ENCODE peak calls at places on chromosomes 12 and 14, in five cellular contexts. F, P, G, E and N are unnamed samples.

GRCh38 chr12:56957229-56958052 is at the start of gene RDH16:
- DNase-seq in P (no peak), E (peak), G (no peak), F (no peak), N (no peak)

GRCh38 chr12:102763016-102763415 is 154.0 kb downstream of the PAH start:
- DNase-seq in F (no peak), G (no peak), P (no peak), E (no peak), N (no peak)

GRCh38 chr12:88628856-88629509 is 48.7 kb upstream of the KITLG start:
- DNase-seq in P (peak), G (no peak), F (no peak), E (no peak), N (no peak)

GRCh38 chr12:91967590-91967989 is 178.1 kb downstream of the BTG1 start:
- DNase-seq in E (no peak), P (no peak), G (no peak), F (no peak), N (no peak)

GRCh38 chr12:117092886-117093285 is 6.3 kb downstream of the TESC start:
- DNase-seq in P (no peak), F (no peak), E (no peak), G (no peak), N (no peak)

GRCh38 chr12:32755654-32756475 is at the start of gene YARS2:
- DNase-seq in G (peak), P (peak), E (peak), F (peak), N (peak)

GRCh38 chr14:77024171-77024627 is 4.3 kb downstream of the IRF2BPL start:
- DNase-seq in P (no peak), F (no peak), G (peak), E (no peak), N (no peak)

GRCh38 chr14:33909380-33910084 is 41.3 kb downstream of the EGLN3 start:
- DNase-seq in E (no peak), G (no peak), F (no peak), P (no peak), N (no peak)

GRCh38 chr12:32148372-32148771 is 41.7 kb downstream of the BICD1 start:
- DNase-seq in E (no peak), P (no peak), G (no peak), F (no peak), N (no peak)

GRCh38 chr12:26648584-26648983 is 184.4 kb downstream of the ITPR2 start:
- DNase-seq in E (no peak), G (peak), F (no peak), P (peak), N (no peak)

GRCh38 chr14:21044106-21044618 is 2.0 kb downstream of the RNASE7 start:
- DNase-seq in E (no peak), F (no peak), P (no peak), G (no peak), N (no peak)

GRCh38 chr12:19837543-19837942 is 398.3 kb downstream of the AEBP2 start:
- DNase-seq in G (no peak), E (no peak), F (no peak), P (no peak), N (no peak)

GRCh38 chr14:78170203-78170602 is at the start of gene NRXN3:
- DNase-seq in E (no peak), G (no peak), P (no peak), F (no peak), N (no peak)

GRCh38 chr12:2390850-2391390 is 338.1 kb downstream of the CACNA1C start:
- DNase-seq in F (no peak), G (no peak), P (no peak), E (no peak), N (no peak)

GRCh38 chr14:65167072-65167645 is 64.8 kb upstream of the MAX start:
- DNase-seq in P (no peak), G (no peak), F (no peak), E (no peak), N (no peak)

GRCh38 chr12:6666211-6666610 is 3.3 kb upstream of the ING4 start:
- DNase-seq in P (no peak), E (no peak), F (no peak), G (no peak), N (no peak)

GRCh38 chr14:36485773-36486172 is 34.3 kb downstream of the NKX2-1 start:
- DNase-seq in G (no peak), P (no peak), E (no peak), F (no peak), N (no peak)

GRCh38 chr14:102297436-102298170 is 7.4 kb downstream of the MOK start:
- DNase-seq in P (no peak), G (no peak), F (no peak), E (no peak), N (no peak)

GRCh38 chr14:102293784-102294183 is 11.2 kb downstream of the MOK start:
- DNase-seq in F (no peak), P (no peak), E (no peak), G (peak), N (no peak)

GRCh38 chr14:102292446-102292845 is 12.5 kb downstream of the MOK start:
- DNase-seq in G (no peak), P (no peak), F (no peak), E (no peak), N (no peak)

GRCh38 chr14:102295301-102295700 is 9.7 kb downstream of the MOK start:
- DNase-seq in P (no peak), G (peak), F (no peak), E (no peak), N (no peak)
- TF ChIP-seq CTCF in P (peak), G (peak), F (no peak), E (no peak), N (no peak)

DNA sequence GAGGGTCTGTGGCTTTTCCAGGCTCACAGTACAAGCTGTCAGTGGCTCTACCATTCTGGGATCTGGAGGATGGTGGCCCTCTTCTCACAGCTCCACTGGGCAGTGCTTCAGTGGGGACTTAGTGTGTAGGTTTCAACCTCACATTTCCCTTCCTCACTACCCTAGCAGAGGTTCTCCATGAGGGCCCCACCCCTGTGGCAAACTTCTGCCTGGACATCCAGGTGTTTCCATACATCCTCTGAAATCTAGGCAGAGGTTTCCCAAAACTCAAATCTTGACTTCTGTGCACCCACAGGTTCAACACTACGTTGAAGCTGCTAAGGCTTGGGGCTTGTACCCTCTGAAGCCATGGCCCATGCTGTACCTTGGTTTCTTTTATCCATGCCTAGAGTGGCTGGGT is 40.3 kb downstream of the KTN1 start:
- DNase-seq in P (no peak), E (no peak), G (no peak), F (no peak), N (no peak)
- H3K4me3 ChIP-seq in P (no peak), E (no peak), G (no peak), F (no peak), N (no peak)

DNA sequence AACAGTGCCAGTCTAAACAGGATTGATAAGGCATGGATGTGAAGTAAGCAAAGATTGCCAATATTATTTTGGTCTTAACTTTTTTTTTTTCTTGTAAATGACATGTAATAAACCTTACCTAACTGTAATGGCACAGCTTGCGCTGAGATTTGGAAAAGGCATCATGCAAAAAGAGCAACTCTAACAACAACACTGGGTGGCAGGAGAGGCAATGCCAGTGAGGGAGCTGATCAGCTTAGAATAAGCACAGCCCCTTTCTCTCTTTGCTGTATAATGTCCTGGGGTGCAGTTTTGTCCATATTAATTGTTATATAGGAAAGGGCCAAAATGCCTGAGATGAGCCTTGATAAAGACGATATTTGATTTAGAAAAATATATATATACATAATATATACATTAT is 1589.7 kb upstream of the FLRT2 start:
- DNase-seq in F (no peak), E (no peak), G (peak), P (no peak), N (no peak)
- TF ChIP-seq CTCF in F (no peak), E (no peak), G (peak), P (no peak), N (no peak)

GRCh38 chr12:119308743-119309456 is 25.6 kb upstream of the CCDC60 start:
- DNase-seq in F (no peak), E (no peak), G (no peak), P (no peak), N (no peak)

GRCh38 chr12:119307747-119308146 is 26.8 kb upstream of the CCDC60 start:
- DNase-seq in E (no peak), F (no peak), G (no peak), P (no peak), N (no peak)

GRCh38 chr12:119314290-119314689 is 20.2 kb upstream of the CCDC60 start:
- DNase-seq in F (no peak), P (no peak), G (no peak), E (no peak), N (no peak)

GRCh38 chr12:119312904-119313303 is 21.6 kb upstream of the CCDC60 start:
- DNase-seq in P (no peak), E (no peak), G (no peak), F (no peak), N (no peak)

DNA sequence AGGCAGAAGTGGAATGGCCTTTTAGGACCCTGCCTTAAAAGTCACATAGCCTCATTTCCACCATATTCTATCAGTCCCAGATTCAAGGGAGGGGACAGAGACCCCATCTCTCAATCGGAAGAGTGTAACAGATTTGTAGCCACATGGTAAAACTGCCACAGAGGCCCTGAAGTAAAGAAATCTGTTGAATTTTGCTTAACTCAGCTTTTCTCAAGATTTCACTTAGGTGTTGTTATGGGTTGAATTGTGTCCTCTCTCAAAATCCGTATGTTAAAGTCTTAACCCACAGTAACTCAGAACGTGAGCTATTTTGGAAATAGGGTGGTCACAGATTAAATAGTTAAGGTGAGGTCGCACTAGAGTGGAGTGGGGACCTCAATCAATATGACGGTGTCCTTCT is 22.6 kb upstream of the CCDC60 start:
- DNase-seq in E (no peak), P (no peak), G (no peak), F (no peak), N (no peak)
- H3K4me3 ChIP-seq in E (no peak), P (no peak), G (no peak), F (no peak), N (no peak)

GRCh38 chr12:109098671-109099070 is 1.3 kb downstream of the UNG start:
- DNase-seq in G (peak), E (no peak), P (no peak), F (no peak), N (no peak)
- TF ChIP-seq CTCF in G (no peak), E (no peak), P (no peak), F (no peak), N (no peak)

GRCh38 chr14:55130194-55130550 is 1.1 kb downstream of the LGALS3 start:
- DNase-seq in G (no peak), E (peak), F (no peak), P (no peak), N (no peak)

GRCh38 chr14:55129428-55130193 is 559 bp downstream of the LGALS3 start:
- DNase-seq in F (peak), E (peak), G (peak), P (peak), N (no peak)

GRCh38 chr14:55128386-55129085 is 516 bp upstream of the LGALS3 start:
- DNase-seq in F (no peak), E (no peak), P (no peak), G (no peak), N (no peak)

GRCh38 chr14:55127491-55127951 is 1.5 kb upstream of the LGALS3 start:
- DNase-seq in P (no peak), E (peak), F (no peak), G (peak), N (no peak)

DNA sequence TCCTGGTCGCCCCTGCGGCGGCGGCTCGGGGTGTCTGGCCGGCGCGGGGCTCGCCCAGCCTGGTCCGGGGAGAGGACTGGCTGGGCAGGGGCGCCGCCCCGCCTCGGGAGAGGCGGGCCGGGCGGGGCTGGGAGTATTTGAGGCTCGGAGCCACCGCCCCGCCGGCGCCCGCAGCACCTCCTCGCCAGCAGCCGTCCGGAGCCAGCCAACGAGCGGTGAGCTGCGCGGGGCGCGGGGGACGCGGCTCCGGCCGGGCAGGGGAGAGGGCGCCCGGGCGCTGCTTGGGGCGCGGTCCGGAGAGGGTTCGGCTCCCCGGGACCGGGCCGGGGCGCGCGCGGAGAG is at the start of gene LGALS3:
- DNase-seq in G (peak), F (peak), E (peak), P (peak), N (no peak)
- H3K4me3 ChIP-seq in G (peak), F (peak), E (peak), P (peak), N (peak)

GRCh38 chr14:47044841-47045240 is 393.3 kb upstream of the RPL10L start:
- DNase-seq in F (no peak), P (no peak), E (no peak), G (no peak), N (no peak)
- TF ChIP-seq CTCF in F (no peak), P (no peak), E (no peak), G (no peak), N (no peak)

DNA sequence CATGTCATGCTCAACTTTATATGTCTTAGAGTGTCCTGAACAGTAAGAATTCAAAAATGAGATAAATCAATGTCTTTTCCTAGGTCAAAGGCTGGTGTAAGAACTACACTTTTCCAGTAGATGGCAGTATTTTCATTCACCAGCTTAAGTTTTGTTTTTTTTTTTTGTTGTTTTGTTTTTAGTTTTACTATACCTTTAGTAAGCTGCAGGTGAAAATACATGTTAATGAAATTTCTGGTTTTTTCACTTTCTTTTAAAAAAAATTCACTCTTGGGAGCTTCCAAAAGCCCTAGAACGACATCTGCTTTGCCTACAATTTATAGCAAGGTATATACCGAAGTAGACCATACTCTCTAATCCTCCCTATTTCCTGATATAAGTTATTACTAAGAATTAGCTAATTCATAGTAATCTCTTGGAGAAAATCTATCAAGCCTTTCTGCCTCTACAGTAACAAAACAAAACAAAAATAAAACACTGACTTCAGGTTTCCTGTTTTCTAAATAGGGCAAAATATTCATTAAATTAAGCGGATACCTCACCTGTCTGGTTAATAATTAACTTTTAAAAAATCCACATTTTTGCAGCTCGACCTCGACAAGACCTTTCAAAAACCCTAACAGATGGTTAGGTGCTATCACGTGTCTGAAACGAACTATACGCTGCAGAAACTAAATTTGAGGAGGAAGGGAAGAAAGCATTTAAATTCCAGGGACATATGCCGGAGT is 2.7 kb upstream of the SAMD4A start:
- DNase-seq in P (no peak), F (no peak), G (peak), E (no peak), N (no peak)
- H3K4me3 ChIP-seq in P (peak), F (peak), G (peak), E (no peak), N (peak)

GRCh38 chr12:114636723-114637480 is 47.1 kb downstream of the TBX3 start:
- DNase-seq in G (peak), F (no peak), E (peak), P (peak), N (no peak)
- TF ChIP-seq CTCF in G (peak), F (no peak), E (no peak), P (peak), N (no peak)

GRCh38 chr12:7935773-7936581 is at the start of gene SLC2A3:
- DNase-seq in P (peak), G (peak), E (peak), F (peak), N (peak)

GRCh38 chr12:7935464-7935772 is 569 bp downstream of the SLC2A3 start:
- DNase-seq in E (no peak), F (no peak), P (no peak), G (peak), N (no peak)

GRCh38 chr12:7934153-7934552 is 1.8 kb downstream of the SLC2A3 start:
- DNase-seq in F (no peak), E (no peak), G (no peak), P (no peak), N (no peak)

GRCh38 chr12:7934560-7935463 is 1.2 kb downstream of the SLC2A3 start:
- DNase-seq in F (no peak), G (no peak), E (no peak), P (no peak), N (no peak)

GRCh38 chr12:7933255-7933726 is 2.7 kb downstream of the SLC2A3 start:
- DNase-seq in G (peak), P (peak), F (peak), E (peak), N (no peak)
- H3K4me3 ChIP-seq in G (peak), P (peak), F (peak), E (no peak), N (peak)